ENCODE peak calls at places on chromosomes 3 and 15, in four cellular contexts. H is A549, V is tibial artery, A is A673. M is an unnamed sample.

GRCh38 chr15:46080018-46080417 is 445.2 kb downstream of the SQOR start:
- DNase-seq in H (no peak), V (no peak), A (peak; percentile 90), M (peak; percentile 90)

GRCh38 chr3:116386168-116386567 is 59.1 kb downstream of the LSAMP start:
- DNase-seq in H (no peak), V (no peak), A (no peak), M (no peak)

GRCh38 chr3:188584162-188584529 is 430.2 kb downstream of the LPP start:
- DNase-seq in V (no peak), A (peak; percentile 66), H (no peak), M (no peak)

GRCh38 chr3:9617736-9618135 is 31.6 kb upstream of the MTMR14 start:
- DNase-seq in H (no peak), V (no peak), A (no peak), M (no peak)

GRCh38 chr15:28185148-28185895 is 86.2 kb upstream of the OCA2 start:
- DNase-seq in V (no peak), H (no peak), A (no peak), M (no peak)

GRCh38 chr3:32105291-32106131 is 909 bp upstream of the GPD1L start:
- DNase-seq in A (no peak), V (no peak), H (peak; percentile 44), M (no peak)

GRCh38 chr15:58549780-58550064 is 117.9 kb downstream of the LIPC start:
- DNase-seq in H (no peak), V (no peak), A (no peak), M (no peak)

GRCh38 chr3:131277836-131278497 is 103.6 kb upstream of the NUDT16 start:
- DNase-seq in H (no peak), A (peak; percentile 19), V (no peak), M (no peak)

GRCh38 chr3:159821148-159821547 is 167.5 kb upstream of the IL12A start:
- DNase-seq in V (no peak), H (no peak), A (no peak), M (no peak)

GRCh38 chr3:42179110-42179725 is 86.8 kb downstream of the CCK start:
- DNase-seq in A (peak; percentile 77), V (no peak), H (peak; percentile 66), M (no peak)

GRCh38 chr3:162143181-162143580 is 646.6 kb downstream of the OTOL1 start:
- DNase-seq in V (no peak), A (no peak), H (no peak), M (no peak)

GRCh38 chr15:101258238-101259144 is 6.6 kb upstream of the CHSY1 start:
- DNase-seq in A (peak; percentile 75), V (no peak), H (peak; percentile 61), M (peak; percentile 72)

GRCh38 chr3:172626241-172626640 is 84.6 kb downstream of the NCEH1 start:
- DNase-seq in V (no peak), A (no peak), H (no peak), M (no peak)

GRCh38 chr3:101898062-101898461 is 48.7 kb downstream of the NFKBIZ start:
- DNase-seq in V (no peak), H (no peak), A (no peak), M (no peak)

GRCh38 chr3:192413461-192413860 is 313.9 kb downstream of the FGF12 start:
- DNase-seq in H (peak; percentile 5), A (no peak), V (no peak), M (no peak)

GRCh38 chr3:127800508-127800907 is 21.8 kb downstream of the MGLL start:
- DNase-seq in H (no peak), V (no peak), A (no peak), M (no peak)

GRCh38 chr3:100954990-100955389 is 38.2 kb downstream of the ABI3BP start:
- DNase-seq in A (no peak), V (peak; percentile 86), H (no peak), M (no peak)

GRCh38 chr3:196740476-196741400 is 1.1 kb downstream of the PAK2 start:
- DNase-seq in A (peak; percentile 61), H (no peak), V (no peak), M (peak; percentile 22)

GRCh38 chr3:185272051-185272450 is 18.2 kb upstream of the EHHADH start:
- DNase-seq in A (no peak), H (no peak), V (no peak), M (no peak)

GRCh38 chr3:137692803-137693431 is 71.2 kb upstream of the SOX14 start:
- DNase-seq in V (no peak), H (no peak), A (peak; percentile 54), M (peak; percentile 63)
- TF ChIP-seq CTCF in V (no peak), H (no peak), A (peak; percentile 74), M (peak; percentile 86)

GRCh38 chr3:53166206-53166605 is 5.2 kb downstream of the PRKCD start:
- DNase-seq in V (no peak), H (no peak), A (no peak), M (no peak)

GRCh38 chr3:53168175-53168923 is 7.3 kb downstream of the PRKCD start:
- DNase-seq in A (no peak), V (no peak), H (no peak), M (no peak)

GRCh38 chr3:53164911-53165310 is 3.9 kb downstream of the PRKCD start:
- DNase-seq in H (no peak), A (no peak), V (no peak), M (no peak)

GRCh38 chr3:53167418-53168174 is 6.6 kb downstream of the PRKCD start:
- DNase-seq in A (no peak), H (no peak), V (no peak), M (no peak)

GRCh38 chr3:53166781-53167291 is 5.8 kb downstream of the PRKCD start:
- DNase-seq in A (no peak), V (peak; percentile 84), H (no peak), M (no peak)
- H3K4me3 ChIP-seq in A (no peak overlapping the region), V (no peak overlapping the region), H (no peak overlapping the region), M (no peak overlapping the region)

GRCh38 chr3:144585408-144585807 is 613.8 kb downstream of the DIPK2A start:
- DNase-seq in A (peak; percentile 30), V (no peak), H (no peak), M (no peak)
- TF ChIP-seq CTCF in A (peak; percentile 42), V (no peak), H (no peak), M (no peak)

DNA sequence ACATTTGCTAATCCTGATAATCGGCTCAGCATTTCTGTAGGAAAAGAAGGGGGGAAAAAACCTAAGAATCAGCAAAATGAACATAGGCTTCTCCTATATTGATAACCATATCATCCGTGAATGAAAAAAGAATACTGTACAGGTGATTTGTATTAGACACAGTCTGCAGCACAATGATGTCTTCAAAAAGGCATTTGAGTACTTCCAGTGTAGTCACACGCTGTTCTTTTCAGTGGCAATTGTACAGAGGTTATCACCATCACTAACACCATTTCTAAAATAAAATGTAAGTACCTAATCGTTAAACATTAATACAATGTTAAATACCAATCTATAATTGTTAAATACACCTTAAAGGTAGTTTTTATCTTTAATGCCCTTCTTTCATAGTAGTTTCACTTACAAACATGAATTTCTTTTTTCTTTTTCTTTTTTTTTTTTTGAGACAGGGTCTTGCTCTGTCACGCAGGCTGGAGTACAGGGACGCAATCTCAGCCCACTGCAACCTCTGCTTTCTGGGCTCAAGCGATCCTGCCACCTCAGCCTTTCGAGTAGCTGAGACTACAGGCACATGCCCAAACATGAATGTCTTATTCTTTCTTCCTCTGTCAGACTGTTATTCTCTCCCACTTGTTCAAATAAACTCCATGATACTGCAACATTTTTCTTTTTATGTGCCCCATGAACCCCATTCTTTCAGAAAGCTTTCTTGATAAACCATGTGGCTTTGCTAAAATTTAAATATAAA is 18.4 kb downstream of the GOLGB1 start:
- DNase-seq in V (no peak), H (no peak), A (no peak), M (no peak)
- H3K4me3 ChIP-seq in V (no peak overlapping the region), H (no peak overlapping the region), A (no peak overlapping the region), M (no peak overlapping the region)

GRCh38 chr3:30695302-30696061 is 89.1 kb downstream of the TGFBR2 start:
- DNase-seq in V (no peak), A (no peak), H (no peak), M (no peak)
- TF ChIP-seq CTCF in V (no peak), A (no peak), H (no peak), M (no peak)

M was measured in BE2C.